ENCODE peak calls at places on chromosome 1, in six cellular contexts. F, H, M, Z, D and L are unnamed samples.

GRCh38 chr1:231806623-231807470 is 180.3 kb downstream of the DISC1 start:
- DNase-seq in D (no peak), H (no peak), F (peak), Z (peak), M (peak), L (peak)

GRCh38 chr1:7644906-7645750 is 126.0 kb upstream of the VAMP3 start:
- DNase-seq in D (no peak), Z (no peak), M (no peak), F (peak), H (peak), L (no peak)

GRCh38 chr1:63746129-63746864 is 27.5 kb upstream of the ROR1 start:
- DNase-seq in D (no peak), H (no peak), F (no peak), M (no peak), Z (peak), L (no peak)

GRCh38 chr1:112849425-112849966 is 106.5 kb downstream of the SLC16A1 start:
- DNase-seq in Z (peak), H (no peak), F (peak), D (no peak), M (no peak), L (no peak)

GRCh38 chr1:247574664-247575063 is 13.5 kb upstream of the OR2G2 start:
- DNase-seq in D (no peak), F (no peak), M (no peak), H (no peak), Z (no peak), L (no peak)

GRCh38 chr1:243924188-243924587 is 74.1 kb upstream of the AKT3 start:
- DNase-seq in F (peak), D (no peak), H (no peak), Z (no peak), M (no peak), L (no peak)

GRCh38 chr1:151058682-151059341 is 610 bp downstream of the CDC42SE1 start:
- DNase-seq in Z (no peak), F (peak), M (peak), D (no peak), H (peak), L (no peak)

GRCh38 chr1:218481116-218481775 is 136.1 kb downstream of the TGFB2 start:
- DNase-seq in H (no peak), M (no peak), Z (no peak), D (no peak), F (no peak), L (no peak)

GRCh38 chr1:12405325-12406217 is 175.7 kb downstream of the VPS13D start:
- DNase-seq in D (no peak), M (no peak), Z (no peak), H (no peak), F (no peak), L (no peak)

GRCh38 chr1:63593303-63593886 is at the start of gene PGM1:
- DNase-seq in Z (peak), H (peak), M (peak), D (peak), F (peak), L (peak)

GRCh38 chr1:2908561-2908960 is 107.1 kb upstream of the TTC34 start:
- DNase-seq in M (no peak), Z (no peak), F (no peak), D (no peak), H (no peak), L (no peak)

GRCh38 chr1:2906620-2907019 is 105.1 kb upstream of the TTC34 start:
- DNase-seq in Z (no peak), D (no peak), M (no peak), F (no peak), H (no peak), L (no peak)

GRCh38 chr1:2909797-2910196 is 108.3 kb upstream of the TTC34 start:
- DNase-seq in Z (no peak), F (no peak), D (no peak), M (no peak), H (no peak), L (no peak)

GRCh38 chr1:2907051-2907450 is 105.6 kb upstream of the TTC34 start:
- DNase-seq in F (no peak), H (no peak), D (no peak), Z (no peak), M (no peak), L (no peak)

DNA sequence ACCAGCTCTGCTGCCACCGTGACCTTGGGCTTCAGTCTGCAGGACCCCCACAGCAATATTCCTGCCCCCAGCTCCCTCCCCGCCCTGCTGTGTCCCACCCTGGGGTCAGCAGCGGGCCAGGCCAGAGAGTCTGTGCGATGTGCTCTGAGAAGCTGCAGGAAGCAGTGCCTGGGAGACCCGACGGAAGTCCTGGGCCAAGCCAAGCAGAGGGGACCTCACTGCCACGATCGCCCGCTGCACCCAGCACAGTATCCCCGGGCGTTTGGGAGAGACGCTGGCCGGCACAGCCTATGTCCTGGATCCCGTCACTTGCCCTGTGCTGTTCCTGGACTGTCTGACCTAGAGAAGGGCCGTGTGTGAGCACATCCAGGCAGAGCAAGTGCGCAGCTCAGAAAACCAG is 106.6 kb upstream of the TTC34 start:
- DNase-seq in M (no peak), Z (no peak), D (no peak), H (no peak), F (no peak), L (no peak)
- TF ChIP-seq CTCF in M (no peak), Z (no peak), D (no peak), H (no peak), F (no peak), L (no peak)

DNA sequence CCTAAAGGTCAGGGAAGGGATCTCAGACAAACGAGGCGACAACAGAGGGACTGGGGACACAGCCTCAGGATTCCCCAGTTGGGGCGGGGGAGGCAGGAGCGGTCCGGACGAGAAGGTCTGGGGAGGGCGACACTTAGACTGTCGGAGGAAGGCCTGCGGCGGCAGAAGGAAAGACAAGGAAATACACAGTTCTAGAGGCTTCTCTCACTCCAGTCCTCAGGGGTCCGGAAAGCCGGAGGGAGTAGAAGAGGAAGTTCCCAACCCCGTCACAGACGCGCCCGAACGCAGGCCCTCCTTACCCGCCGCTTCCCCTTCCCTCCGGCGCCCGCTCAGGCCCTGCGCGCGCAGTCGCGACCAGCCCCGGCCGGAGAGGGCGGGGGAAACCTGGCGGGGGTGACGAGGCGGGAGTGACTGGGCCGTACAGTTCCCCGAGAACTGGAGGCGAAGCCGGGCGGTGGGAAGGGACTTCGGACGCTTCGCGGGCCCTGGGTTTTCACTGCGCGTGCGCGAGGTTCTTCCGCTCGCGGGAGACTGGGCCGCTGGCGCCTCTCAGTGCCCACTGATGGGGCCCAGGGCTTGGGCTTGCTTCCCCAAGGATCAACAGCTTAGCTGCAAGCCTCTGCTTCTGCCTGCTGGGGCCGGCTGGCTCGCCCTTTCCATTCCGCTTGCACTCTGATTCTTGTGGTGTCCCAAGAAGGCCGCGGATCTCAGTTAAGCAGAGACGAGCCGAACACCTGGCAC is at the start of gene IPP:
- DNase-seq in H (peak), D (peak), F (peak), M (peak), Z (peak), L (peak)
- TF ChIP-seq CTCF in H (no peak), D (no peak), F (no peak), M (peak), Z (peak), L (peak)

GRCh38 chr1:97783762-97784161 is 137.1 kb downstream of the DPYD start:
- DNase-seq in F (no peak), Z (no peak), H (no peak), D (no peak), M (no peak), L (no peak)

GRCh38 chr1:97781762-97782337 is 139.0 kb downstream of the DPYD start:
- DNase-seq in M (no peak), D (no peak), H (no peak), F (no peak), Z (no peak), L (peak)

GRCh38 chr1:97780884-97781283 is 139.9 kb downstream of the DPYD start:
- DNase-seq in H (no peak), F (no peak), D (no peak), Z (no peak), M (no peak), L (no peak)

GRCh38 chr1:97778718-97779117 is 142.1 kb downstream of the DPYD start:
- DNase-seq in H (no peak), D (no peak), Z (no peak), M (no peak), F (no peak), L (no peak)
- TF ChIP-seq CTCF in H (no peak), D (no peak), Z (no peak), M (no peak), F (no peak), L (no peak)

DNA sequence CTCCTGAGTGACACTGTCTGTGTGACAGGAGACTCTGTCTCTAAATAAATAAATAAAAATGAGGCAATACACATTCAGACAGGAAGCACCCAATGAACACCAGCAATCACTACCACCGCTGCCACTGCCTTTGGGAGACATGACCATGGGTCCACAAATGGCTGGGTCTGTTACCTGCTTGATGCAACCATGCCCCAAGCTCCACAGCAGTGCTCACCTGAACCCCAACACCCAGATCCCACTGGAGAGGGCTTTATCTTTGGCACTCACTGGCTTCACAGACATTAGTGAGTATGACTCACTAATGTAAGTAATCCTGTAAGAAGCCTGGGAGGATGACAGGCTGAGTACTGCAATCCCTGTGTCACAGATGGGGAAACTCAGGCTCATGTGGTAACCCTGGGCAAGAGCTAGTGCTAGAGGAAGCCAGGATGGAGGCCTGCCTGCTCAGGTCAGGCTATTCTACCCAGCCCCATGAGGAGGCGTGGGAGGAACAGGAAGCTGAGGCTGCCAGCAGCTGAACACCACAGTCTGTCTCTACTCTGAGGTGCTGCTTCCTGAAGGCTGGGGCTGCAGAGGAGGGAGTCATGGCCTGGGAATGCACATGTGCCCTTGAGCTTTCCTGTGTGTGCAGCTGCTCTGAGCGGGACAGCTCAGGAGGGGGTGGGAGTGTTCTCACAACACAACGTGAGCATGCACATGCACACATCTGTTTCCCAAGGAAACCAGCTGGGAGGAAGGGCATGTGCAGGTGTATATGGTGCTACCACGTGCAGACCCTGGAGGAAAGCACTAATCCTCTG is 43.0 kb downstream of the SLC9A1 start:
- DNase-seq in F (peak), M (peak), Z (no peak), D (peak), H (peak), L (peak)
- TF ChIP-seq CTCF in F (no peak), M (peak), Z (no peak), D (peak), H (peak), L (no peak)

GRCh38 chr1:193762276-193762675 is 575.9 kb upstream of the B3GALT2 start:
- DNase-seq in Z (no peak), M (no peak), H (no peak), F (no peak), D (no peak), L (no peak)

GRCh38 chr1:193767891-193768290 is 581.5 kb upstream of the B3GALT2 start:
- DNase-seq in Z (no peak), M (no peak), F (no peak), H (no peak), D (no peak), L (no peak)

GRCh38 chr1:193769609-193770008 is 583.2 kb upstream of the B3GALT2 start:
- DNase-seq in F (no peak), H (no peak), M (no peak), D (no peak), Z (no peak), L (no peak)

GRCh38 chr1:193763313-193763712 is 576.9 kb upstream of the B3GALT2 start:
- DNase-seq in F (no peak), D (no peak), Z (no peak), H (no peak), M (no peak), L (no peak)

DNA sequence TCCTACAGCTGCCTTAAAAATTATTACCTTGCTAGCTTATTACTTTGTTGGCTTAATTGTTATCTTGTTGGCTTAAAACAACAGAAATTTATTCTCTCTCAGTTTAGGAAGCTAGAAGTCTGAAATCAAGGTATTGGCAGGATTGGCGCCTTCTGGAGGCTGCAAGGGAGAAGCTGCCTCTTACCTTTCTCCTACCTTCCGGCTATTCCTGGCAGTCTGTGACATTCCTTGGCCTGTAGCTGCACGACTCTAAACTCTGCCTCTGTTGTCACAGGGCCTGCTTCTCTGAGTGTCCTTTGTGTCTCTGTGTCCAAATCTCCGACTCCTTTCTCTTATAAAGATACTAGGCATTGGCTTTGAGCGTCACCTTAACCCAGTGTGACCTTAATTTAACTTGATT is 579.9 kb upstream of the B3GALT2 start:
- DNase-seq in Z (no peak), M (no peak), D (no peak), F (no peak), H (no peak), L (no peak)
- TF ChIP-seq CTCF in Z (no peak), M (no peak), D (no peak), F (no peak), H (no peak), L (no peak)

GRCh38 chr1:33655496-33655895 is 183.1 kb downstream of the ZSCAN20 start:
- DNase-seq in F (no peak), H (no peak), M (no peak), Z (no peak), D (no peak), L (no peak)

GRCh38 chr1:33653226-33653625 is 180.8 kb downstream of the ZSCAN20 start:
- DNase-seq in M (no peak), Z (no peak), H (no peak), F (no peak), D (no peak), L (no peak)

GRCh38 chr1:33656467-33656866 is 184.0 kb downstream of the ZSCAN20 start:
- DNase-seq in D (no peak), H (no peak), M (no peak), F (no peak), Z (no peak), L (no peak)

GRCh38 chr1:33657833-33658232 is 185.4 kb downstream of the ZSCAN20 start:
- DNase-seq in H (no peak), F (no peak), Z (no peak), D (no peak), M (no peak), L (no peak)

GRCh38 chr1:33654267-33654832 is 181.9 kb downstream of the ZSCAN20 start:
- DNase-seq in H (no peak), F (peak), D (no peak), Z (peak), M (no peak), L (no peak)
- TF ChIP-seq CTCF in H (no peak), F (no peak), D (no peak), Z (peak), M (no peak), L (no peak)

GRCh38 chr1:117114816-117115215 is 6.7 kb downstream of the TRIM45 start:
- DNase-seq in H (no peak), M (no peak), Z (no peak), D (no peak), F (no peak), L (no peak)
- TF ChIP-seq CTCF in H (no peak), M (no peak), Z (no peak), D (no peak), F (no peak), L (no peak)

DNA sequence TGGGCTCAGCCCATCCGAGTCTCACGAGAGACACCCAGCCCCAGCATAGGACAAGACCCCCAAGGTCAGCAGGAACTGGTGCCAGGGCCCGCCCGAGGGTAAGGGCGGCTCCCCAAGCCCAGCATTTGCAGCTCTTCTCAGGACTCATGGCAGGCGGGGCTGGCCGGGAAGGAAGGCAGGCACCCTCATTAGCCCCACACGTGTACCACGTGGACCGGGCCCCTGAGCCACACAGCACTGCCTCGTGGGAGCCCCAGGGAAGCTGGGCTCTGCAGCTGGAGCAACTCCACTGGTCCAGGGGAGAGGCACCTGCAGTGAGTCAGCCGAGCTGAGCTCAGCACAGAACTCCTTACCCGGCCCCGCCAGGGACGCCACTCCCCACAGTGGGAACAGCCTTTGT is 97.7 kb upstream of the IFFO2 start:
- DNase-seq in D (no peak), H (no peak), F (no peak), Z (no peak), M (no peak), L (no peak)
- TF ChIP-seq CTCF in D (no peak), H (no peak), F (no peak), Z (no peak), M (no peak), L (no peak)

GRCh38 chr1:19317126-19317910 is 5.2 kb downstream of the SLC66A1 start:
- DNase-seq in F (no peak), H (no peak), M (no peak), D (no peak), Z (no peak), L (no peak)
- TF ChIP-seq CTCF in F (no peak), H (no peak), M (no peak), D (no peak), Z (no peak), L (no peak)

GRCh38 chr1:41495171-41495948 is 10.9 kb upstream of the EDN2 start:
- DNase-seq in M (no peak), D (no peak), F (peak), Z (no peak), H (peak), L (no peak)
- TF ChIP-seq CTCF in M (peak), D (no peak), F (no peak), Z (peak), H (no peak), L (no peak)